ENCODE peak calls at places on chromosomes 4 and X, in nine cellular contexts. K is uterus; T is left lung; Q is stimulated activated CD4-positive, alpha-beta T cell treated with anti-CD3 and anti-CD28 coated beads, Interleukin-2, amount 100 ng/mL, for 24 hours; G is ACHN; M is T-helper 17 cell; U is HEK293T; Y is fibroblast of the aortic adventitia; H is HCT116. I is an unnamed sample.

GRCh38 chrX:41600266-41600665 is 88.5 kb upstream of the GPR34 start:
- DNase-seq in T (no peak), Y (peak; percentile 54), M (no peak), G (peak; percentile 59), H (no peak), Q (no peak), U (no peak), K (no peak), I (peak; percentile 80)

GRCh38 chr4:83248486-83248885 is 36.1 kb downstream of the COQ2 start:
- DNase-seq in Y (no peak), G (no peak), U (no peak), H (no peak), Q (no peak), K (no peak), T (no peak), M (no peak), I (peak; percentile 74)

GRCh38 chr4:177554966-177555574 is 112.8 kb upstream of the AGA start:
- DNase-seq in H (no peak), Q (peak; percentile 24), G (peak; percentile 36), U (peak; percentile 26), Y (peak; percentile 52), M (no peak), K (no peak), T (no peak), I (no peak)

GRCh38 chrX:104343408-104344129 is 88.8 kb upstream of the ESX1 start:
- DNase-seq in T (no peak), Q (peak; percentile 17), U (peak; percentile 79), M (no peak), H (peak; percentile 80), Y (peak; percentile 68), G (peak; percentile 55), K (peak; percentile 14), I (peak; percentile 51)

GRCh38 chrX:134024686-134025377 is 39.4 kb upstream of the GPC3 start:
- DNase-seq in U (no peak), Y (no peak), M (no peak), H (no peak), T (no peak), K (no peak), Q (no peak), G (no peak), I (no peak)

GRCh38 chr4:110122201-110122600 is 76.2 kb downstream of the ELOVL6 start:
- DNase-seq in H (no peak), Q (no peak), M (no peak), U (no peak), Y (peak; percentile 30), T (no peak), G (no peak), K (no peak), I (no peak)

GRCh38 chrX:10952619-10953018 is 158.5 kb upstream of the HCCS start:
- DNase-seq in H (no peak), K (peak; percentile 20), G (no peak), U (no peak), Q (no peak), T (no peak), Y (peak; percentile 29), M (no peak), I (no peak)

GRCh38 chr4:15186826-15187225 is 184.5 kb downstream of the CPEB2 start:
- DNase-seq in H (no peak), G (no peak), Q (no peak), M (no peak), T (no peak), K (no peak), U (no peak), Y (no peak), I (no peak)

GRCh38 chrX:1496076-1496475 is 40.9 kb downstream of the P2RY8 start:
- DNase-seq in K (no peak), H (no peak), T (no peak), M (no peak), Y (no peak), Q (no peak), G (no peak), U (no peak), I (no peak)

GRCh38 chrX:73850124-73851013 is 287.4 kb downstream of the CHIC1 start:
- DNase-seq in G (peak; percentile 31), Q (no peak), K (peak; percentile 24), T (peak; percentile 47), H (peak; percentile 7), U (peak; percentile 61), Y (peak; percentile 37), M (no peak), I (no peak)

GRCh38 chrX:68872171-68872570 is 43.4 kb downstream of the EFNB1 start:
- DNase-seq in G (no peak), M (no peak), T (no peak), U (no peak), H (no peak), Q (no peak), K (no peak), Y (no peak), I (no peak)

GRCh38 chr4:95231713-95232112 is 317.1 kb downstream of the UNC5C start:
- DNase-seq in T (no peak), K (no peak), Y (no peak), M (no peak), U (peak; percentile 30), H (no peak), G (no peak), Q (no peak), I (no peak)

GRCh38 chrX:34900691-34901090 is 41.9 kb upstream of the FAM47B start:
- DNase-seq in T (no peak), M (no peak), Q (no peak), U (no peak), Y (peak; percentile 82), H (no peak), K (no peak), G (no peak), I (no peak)

GRCh38 chr4:16757080-16757521 is 141.3 kb downstream of the LDB2 start:
- DNase-seq in H (no peak), U (no peak), M (no peak), Q (no peak), G (no peak), Y (peak; percentile 77), T (no peak), K (no peak), I (no peak)

GRCh38 chr4:52958232-52958631 is 96.1 kb downstream of the RASL11B start:
- DNase-seq in U (no peak), Y (no peak), Q (no peak), T (no peak), H (no peak), M (no peak), G (no peak), K (no peak), I (no peak)

GRCh38 chrX:84162401-84162800 is 25.6 kb downstream of the RPS6KA6 start:
- DNase-seq in Y (no peak), M (no peak), T (no peak), Q (no peak), U (no peak), G (no peak), H (no peak), K (no peak), I (no peak)

GRCh38 chr4:165326831-165327210 is 648 bp upstream of the MSMO1 start:
- DNase-seq in Q (no peak), M (no peak), Y (no peak), G (peak; percentile 50), U (peak; percentile 38), T (no peak), K (no peak), H (no peak), I (peak; percentile 3)

GRCh38 chr4:23333556-23333945 is 556.3 kb downstream of the PPARGC1A start:
- DNase-seq in K (no peak), T (no peak), Y (peak; percentile 40), G (peak; percentile 3), H (no peak), Q (peak; percentile 6), U (no peak), M (no peak), I (peak; percentile 86)

GRCh38 chrX:79618280-79618679 is 251.1 kb upstream of the ITM2A start:
- DNase-seq in U (no peak), G (no peak), Y (no peak), K (no peak), M (no peak), T (no peak), H (no peak), Q (no peak), I (no peak)

GRCh38 chrX:36978886-36979285 is 29.3 kb upstream of the FAM47C start:
- DNase-seq in T (no peak), U (no peak), G (peak; percentile 38), H (no peak), M (no peak), Y (peak; percentile 0), K (no peak), Q (no peak), I (peak; percentile 39)

GRCh38 chr4:139808381-139809206 is 143.0 kb downstream of the MGST2 start:
- DNase-seq in H (no peak), U (peak; percentile 46), K (peak; percentile 39), Q (no peak), Y (peak; percentile 13), G (no peak), M (no peak), T (no peak), I (no peak)

GRCh38 chr4:142092941-142093340 is 456.6 kb downstream of the IL15 start:
- DNase-seq in K (no peak), U (no peak), T (no peak), M (no peak), Q (no peak), Y (no peak), H (no peak), G (no peak), I (no peak)

GRCh38 chr4:110193822-110194761 is 4.3 kb downstream of the ELOVL6 start:
- DNase-seq in U (peak; percentile 78), K (peak; percentile 74), G (peak; percentile 90), Q (peak; percentile 67), M (peak; percentile 35), Y (peak; percentile 94), H (peak; percentile 88), T (peak; percentile 72), I (peak; percentile 85)

GRCh38 chrX:47311857-47312774 is 58.3 kb upstream of the ZNF157 start:
- DNase-seq in K (peak; percentile 62), Q (peak; percentile 47), T (peak; percentile 44), H (peak; percentile 35), U (peak; percentile 76), G (peak; percentile 38), Y (peak; percentile 68), M (no peak), I (peak; percentile 4)

GRCh38 chr4:164136181-164136616 is 617.7 kb upstream of the SMIM31 start:
- DNase-seq in G (peak; percentile 82), Y (peak; percentile 3), Q (no peak), K (no peak), H (peak; percentile 19), U (no peak), M (no peak), T (no peak), I (no peak)

GRCh38 chr4:102642571-102643298 is 118.0 kb downstream of the MANBA start:
- DNase-seq in U (no peak), M (no peak), Q (no peak), H (no peak), K (no peak), Y (peak; percentile 88), G (no peak), T (no peak), I (no peak)

GRCh38 chr4:57344296-57344695 is 234.1 kb upstream of the IGFBP7 start:
- DNase-seq in T (no peak), H (no peak), G (no peak), Q (no peak), U (no peak), K (no peak), Y (no peak), M (no peak), I (no peak)

GRCh38 chr4:168995537-168996295 is 14.3 kb downstream of the CBR4 start:
- DNase-seq in Y (peak; percentile 51), M (no peak), K (no peak), H (no peak), Q (no peak), T (no peak), G (no peak), U (no peak), I (no peak)

GRCh38 chr4:124943145-124943889 is 230.8 kb upstream of the ANKRD50 start:
- DNase-seq in H (peak; percentile 24), T (no peak), G (no peak), Y (peak; percentile 61), M (no peak), Q (no peak), K (no peak), U (no peak), I (peak; percentile 53)

GRCh38 chr4:113303315-113303714 is 253.9 kb downstream of the ANK2 start:
- DNase-seq in H (no peak), K (no peak), U (no peak), T (no peak), M (no peak), Y (no peak), G (no peak), Q (no peak), I (no peak)

GRCh38 chr4:168272488-168272887 is 46.1 kb downstream of the DDX60 start:
- DNase-seq in H (no peak), T (no peak), Y (no peak), K (no peak), Q (no peak), G (no peak), M (no peak), U (no peak), I (no peak)